ENCODE peak calls at places on chromosome 1, in six cellular contexts. One of them, this sample, is unnamed.

GRCh38 chr1:228368801-228369607 is 37.6 kb downstream of the TRIM11 start:
- DNase-seq in mammary epithelial cell: no peak
- DNase-seq in right lobe of liver: no peak
- DNase-seq in PC-9: no peak
- DNase-seq in tibial artery: peak; percentile 16
- DNase-seq in left ventricle myocardium inferior: peak; percentile 84
- DNase-seq in this sample: no peak

GRCh38 chr1:236059011-236059410 is 5.9 kb downstream of the NID1 start:
- DNase-seq in mammary epithelial cell: no peak
- DNase-seq in right lobe of liver: no peak
- DNase-seq in PC-9: no peak
- DNase-seq in tibial artery: no peak
- DNase-seq in left ventricle myocardium inferior: no peak
- DNase-seq in this sample: no peak

GRCh38 chr1:23384312-23385058 is 14.8 kb upstream of the ZNF436 start:
- DNase-seq in mammary epithelial cell: peak; percentile 77
- DNase-seq in right lobe of liver: no peak
- DNase-seq in PC-9: peak; percentile 84
- DNase-seq in tibial artery: no peak
- DNase-seq in left ventricle myocardium inferior: no peak
- DNase-seq in this sample: no peak

GRCh38 chr1:34744851-34745250 is 10.0 kb upstream of the GJB5 start:
- DNase-seq in mammary epithelial cell: no peak
- DNase-seq in right lobe of liver: no peak
- DNase-seq in PC-9: no peak
- DNase-seq in tibial artery: no peak
- DNase-seq in left ventricle myocardium inferior: no peak
- DNase-seq in this sample: no peak

GRCh38 chr1:94801919-94802546 is 18.1 kb upstream of the SLC44A3 start:
- DNase-seq in mammary epithelial cell: peak; percentile 79
- DNase-seq in right lobe of liver: no peak
- DNase-seq in PC-9: peak; percentile 93
- DNase-seq in tibial artery: peak; percentile 29
- DNase-seq in left ventricle myocardium inferior: no peak
- DNase-seq in this sample: no peak

GRCh38 chr1:181062800-181063428 is 25.6 kb upstream of the IER5 start:
- DNase-seq in mammary epithelial cell: no peak
- DNase-seq in right lobe of liver: no peak
- DNase-seq in PC-9: no peak
- DNase-seq in tibial artery: no peak
- DNase-seq in left ventricle myocardium inferior: no peak
- DNase-seq in this sample: no peak

GRCh38 chr1:215637041-215637573 is 70.0 kb downstream of the KCTD3 start:
- DNase-seq in mammary epithelial cell: peak; percentile 41
- DNase-seq in right lobe of liver: peak; percentile 33
- DNase-seq in PC-9: no peak
- DNase-seq in tibial artery: peak; percentile 65
- DNase-seq in left ventricle myocardium inferior: no peak
- DNase-seq in this sample: no peak

GRCh38 chr1:22636369-22636768 is at the start of gene C1QA:
- DNase-seq in mammary epithelial cell: no peak
- DNase-seq in right lobe of liver: peak; percentile 56
- DNase-seq in PC-9: no peak
- DNase-seq in tibial artery: peak; percentile 82
- DNase-seq in left ventricle myocardium inferior: peak; percentile 62
- DNase-seq in this sample: no peak

GRCh38 chr1:238474263-238474662 is 583.5 kb upstream of the ZP4 start:
- DNase-seq in mammary epithelial cell: no peak
- DNase-seq in right lobe of liver: no peak
- DNase-seq in PC-9: no peak
- DNase-seq in tibial artery: no peak
- DNase-seq in left ventricle myocardium inferior: no peak
- DNase-seq in this sample: no peak

GRCh38 chr1:20223659-20224058 is 37.3 kb upstream of the PLA2G2C start:
- DNase-seq in mammary epithelial cell: no peak
- DNase-seq in right lobe of liver: no peak
- DNase-seq in PC-9: no peak
- DNase-seq in tibial artery: no peak
- DNase-seq in left ventricle myocardium inferior: no peak
- DNase-seq in this sample: no peak

GRCh38 chr1:228104526-228105251 is 1.6 kb upstream of the C1orf35 start:
- DNase-seq in mammary epithelial cell: no peak
- DNase-seq in right lobe of liver: peak; percentile 79
- DNase-seq in PC-9: no peak
- DNase-seq in tibial artery: no peak
- DNase-seq in left ventricle myocardium inferior: no peak
- DNase-seq in this sample: no peak

GRCh38 chr1:111420377-111420776 is 7.2 kb downstream of the OVGP1 start:
- DNase-seq in mammary epithelial cell: no peak
- DNase-seq in right lobe of liver: no peak
- DNase-seq in PC-9: peak; percentile 65
- DNase-seq in tibial artery: no peak
- DNase-seq in left ventricle myocardium inferior: no peak
- DNase-seq in this sample: no peak

GRCh38 chr1:228066891-228067654 is 15.4 kb upstream of the ARF1 start:
- DNase-seq in mammary epithelial cell: no peak
- DNase-seq in right lobe of liver: no peak
- DNase-seq in PC-9: no peak
- DNase-seq in tibial artery: no peak
- DNase-seq in left ventricle myocardium inferior: no peak
- DNase-seq in this sample: no peak

GRCh38 chr1:104593418-104594187 is 843.9 kb downstream of the AMY1C start:
- DNase-seq in mammary epithelial cell: no peak
- DNase-seq in right lobe of liver: no peak
- DNase-seq in PC-9: no peak
- DNase-seq in tibial artery: no peak
- DNase-seq in left ventricle myocardium inferior: no peak
- DNase-seq in this sample: no peak

GRCh38 chr1:77976433-77977076 is 2.3 kb downstream of the FUBP1 start:
- DNase-seq in mammary epithelial cell: no peak
- DNase-seq in right lobe of liver: no peak
- DNase-seq in PC-9: no peak
- DNase-seq in tibial artery: no peak
- DNase-seq in left ventricle myocardium inferior: no peak
- DNase-seq in this sample: no peak

GRCh38 chr1:77978293-77978968 is 441 bp downstream of the FUBP1 start:
- DNase-seq in mammary epithelial cell: peak; percentile 92
- DNase-seq in right lobe of liver: no peak
- DNase-seq in PC-9: peak; percentile 97
- DNase-seq in tibial artery: peak; percentile 82
- DNase-seq in left ventricle myocardium inferior: no peak
- DNase-seq in this sample: peak; percentile 83

GRCh38 chr1:77975907-77976306 is 3.0 kb downstream of the FUBP1 start:
- DNase-seq in mammary epithelial cell: no peak
- DNase-seq in right lobe of liver: no peak
- DNase-seq in PC-9: no peak
- DNase-seq in tibial artery: no peak
- DNase-seq in left ventricle myocardium inferior: no peak
- DNase-seq in this sample: no peak

GRCh38 chr1:77977989-77978292 is 931 bp downstream of the FUBP1 start:
- DNase-seq in mammary epithelial cell: no peak
- DNase-seq in right lobe of liver: no peak
- DNase-seq in PC-9: no peak
- DNase-seq in tibial artery: no peak
- DNase-seq in left ventricle myocardium inferior: no peak
- DNase-seq in this sample: no peak

GRCh38 chr1:77975386-77975785 is 3.5 kb downstream of the FUBP1 start:
- DNase-seq in mammary epithelial cell: peak; percentile 60
- DNase-seq in right lobe of liver: no peak
- DNase-seq in PC-9: no peak
- DNase-seq in tibial artery: no peak
- DNase-seq in left ventricle myocardium inferior: no peak
- DNase-seq in this sample: no peak
- H3K4me3 ChIP-seq in mammary epithelial cell: peak overlapping the region; percentile 75
- H3K4me3 ChIP-seq in right lobe of liver: no peak overlapping the region
- H3K4me3 ChIP-seq in PC-9: peak overlapping the region; percentile 80
- H3K4me3 ChIP-seq in tibial artery: no peak overlapping the region
- H3K4me3 ChIP-seq in left ventricle myocardium inferior: peak overlapping the region; percentile 75
- H3K4me3 ChIP-seq in this sample: no peak overlapping the region

GRCh38 chr1:150961756-150962155 is 12.9 kb downstream of the CERS2 start:
- DNase-seq in mammary epithelial cell: no peak
- DNase-seq in right lobe of liver: no peak
- DNase-seq in PC-9: no peak
- DNase-seq in tibial artery: no peak
- DNase-seq in left ventricle myocardium inferior: no peak
- DNase-seq in this sample: no peak
- H3K36me3 ChIP-seq in mammary epithelial cell: peaks cover 48% of the 10 kb centered on the region
- H3K36me3 ChIP-seq in right lobe of liver: peaks cover 10% of the 10 kb centered on the region
- H3K36me3 ChIP-seq in PC-9: peaks cover 34% of the 10 kb centered on the region
- H3K36me3 ChIP-seq in tibial artery: peaks cover 87% of the 10 kb centered on the region
- H3K36me3 ChIP-seq in left ventricle myocardium inferior: peaks cover 100% of the 10 kb centered on the region
- H3K36me3 ChIP-seq in this sample: peaks cover 10% of the 10 kb centered on the region

GRCh38 chr1:108560143-108560429 is 186 bp downstream of the EEIG2 start:
- DNase-seq in mammary epithelial cell: no peak
- DNase-seq in right lobe of liver: no peak
- DNase-seq in PC-9: no peak
- DNase-seq in tibial artery: no peak
- DNase-seq in left ventricle myocardium inferior: peak; percentile 18
- DNase-seq in this sample: no peak

GRCh38 chr1:108560430-108561144 is 687 bp downstream of the EEIG2 start:
- DNase-seq in mammary epithelial cell: peak; percentile 60
- DNase-seq in right lobe of liver: peak; percentile 61
- DNase-seq in PC-9: peak; percentile 55
- DNase-seq in tibial artery: peak; percentile 65
- DNase-seq in left ventricle myocardium inferior: peak; percentile 29
- DNase-seq in this sample: no peak

GRCh38 chr1:108559215-108560142 is at the start of gene EEIG2:
- DNase-seq in mammary epithelial cell: peak; percentile 81
- DNase-seq in right lobe of liver: peak; percentile 91
- DNase-seq in PC-9: peak; percentile 69
- DNase-seq in tibial artery: peak; percentile 74
- DNase-seq in left ventricle myocardium inferior: peak; percentile 85
- DNase-seq in this sample: peak; percentile 41

GRCh38 chr1:108561731-108562326 is 1.9 kb downstream of the EEIG2 start:
- DNase-seq in mammary epithelial cell: peak; percentile 58
- DNase-seq in right lobe of liver: peak; percentile 83
- DNase-seq in PC-9: peak; percentile 83
- DNase-seq in tibial artery: peak; percentile 43
- DNase-seq in left ventricle myocardium inferior: peak; percentile 38
- DNase-seq in this sample: no peak

GRCh38 chr1:108561145-108561458 is 1.2 kb downstream of the EEIG2 start:
- DNase-seq in mammary epithelial cell: no peak
- DNase-seq in right lobe of liver: no peak
- DNase-seq in PC-9: no peak
- DNase-seq in tibial artery: no peak
- DNase-seq in left ventricle myocardium inferior: no peak
- DNase-seq in this sample: no peak
- H3K4me3 ChIP-seq in mammary epithelial cell: no peak overlapping the region
- H3K4me3 ChIP-seq in right lobe of liver: no peak overlapping the region
- H3K4me3 ChIP-seq in PC-9: peak overlapping the region; percentile 69
- H3K4me3 ChIP-seq in tibial artery: peak overlapping the region; percentile 60
- H3K4me3 ChIP-seq in left ventricle myocardium inferior: peak overlapping the region; percentile 78
- H3K4me3 ChIP-seq in this sample: peak overlapping the region; percentile 70

DNA sequence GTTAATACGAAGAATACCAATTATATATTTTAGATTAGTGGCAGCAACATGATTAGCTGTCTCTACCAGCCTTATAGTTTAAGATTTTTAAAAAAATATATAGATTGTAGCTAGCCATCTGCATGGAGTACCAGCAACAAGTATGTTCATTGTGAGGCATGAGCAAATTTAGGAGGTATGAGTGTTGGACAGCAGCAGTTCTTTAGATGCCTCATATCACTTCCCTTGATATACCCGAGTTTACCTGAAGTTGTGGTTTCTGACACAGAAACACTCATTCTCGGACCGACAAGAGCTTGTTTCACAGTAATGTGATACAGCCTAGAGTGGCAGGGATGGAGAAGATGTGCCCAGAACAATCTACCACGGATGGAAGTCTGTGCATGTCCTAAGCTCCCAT is 69.1 kb downstream of the RGS18 start:
- DNase-seq in mammary epithelial cell: no peak
- DNase-seq in right lobe of liver: no peak
- DNase-seq in PC-9: no peak
- DNase-seq in tibial artery: no peak
- DNase-seq in left ventricle myocardium inferior: no peak
- DNase-seq in this sample: no peak
- H3K36me3 ChIP-seq in mammary epithelial cell: no peaks in the 10 kb centered on the region
- H3K36me3 ChIP-seq in right lobe of liver: no peaks in the 10 kb centered on the region
- H3K36me3 ChIP-seq in PC-9: no peaks in the 10 kb centered on the region
- H3K36me3 ChIP-seq in tibial artery: no peaks in the 10 kb centered on the region
- H3K36me3 ChIP-seq in left ventricle myocardium inferior: no peaks in the 10 kb centered on the region
- H3K36me3 ChIP-seq in this sample: no peaks in the 10 kb centered on the region

DNA sequence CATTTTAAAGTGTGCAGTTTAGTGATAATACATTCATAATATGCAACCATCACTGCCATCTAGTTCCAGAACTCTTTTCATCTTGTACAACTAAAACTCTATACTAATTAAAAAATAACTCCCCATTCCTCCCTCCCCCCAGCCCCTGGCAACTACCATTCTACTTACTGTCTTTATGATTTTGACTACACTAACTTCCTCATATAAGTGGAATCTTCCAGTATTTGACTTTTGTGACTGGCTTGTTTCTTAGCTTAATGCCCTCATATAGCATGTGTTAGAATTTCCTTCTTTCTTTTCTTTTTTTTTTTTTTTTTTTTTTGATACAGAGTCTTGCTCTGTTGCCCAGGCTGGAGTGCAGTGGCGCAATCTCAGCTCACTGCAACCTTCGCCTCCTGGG is 1.4 kb upstream of the NVL start:
- DNase-seq in mammary epithelial cell: no peak
- DNase-seq in right lobe of liver: no peak
- DNase-seq in PC-9: no peak
- DNase-seq in tibial artery: no peak
- DNase-seq in left ventricle myocardium inferior: no peak
- DNase-seq in this sample: no peak
- H3K4me3 ChIP-seq in mammary epithelial cell: peak overlapping the region; percentile 64
- H3K4me3 ChIP-seq in right lobe of liver: no peak overlapping the region
- H3K4me3 ChIP-seq in PC-9: peak overlapping the region; percentile 87
- H3K4me3 ChIP-seq in tibial artery: no peak overlapping the region
- H3K4me3 ChIP-seq in left ventricle myocardium inferior: peak overlapping the region; percentile 78
- H3K4me3 ChIP-seq in this sample: no peak overlapping the region

GRCh38 chr1:16134906-16135305 is 21.0 kb downstream of the EPHA2 start:
- DNase-seq in mammary epithelial cell: no peak
- DNase-seq in right lobe of liver: no peak
- DNase-seq in PC-9: no peak
- DNase-seq in tibial artery: no peak
- DNase-seq in left ventricle myocardium inferior: no peak
- DNase-seq in this sample: no peak
- H3K36me3 ChIP-seq in mammary epithelial cell: peaks cover 58% of the 10 kb centered on the region
- H3K36me3 ChIP-seq in right lobe of liver: peaks cover 4% of the 10 kb centered on the region
- H3K36me3 ChIP-seq in PC-9: peaks cover 52% of the 10 kb centered on the region
- H3K36me3 ChIP-seq in tibial artery: peaks cover 38% of the 10 kb centered on the region
- H3K36me3 ChIP-seq in left ventricle myocardium inferior: peaks cover 80% of the 10 kb centered on the region
- H3K36me3 ChIP-seq in this sample: peaks cover 15% of the 10 kb centered on the region

This sample was measured in kidney epithelial cell.